ENCODE peak calls at places on chromosomes 4 and X, in nine cellular contexts. Z is NB4, U is endothelial cell of umbilical vein, W is tibial artery, G is PC-3, O is RWPE2, E is glutamatergic neuron, Q is B cell, H is Calu3. A is an unnamed sample.

GRCh38 chr4:34279011-34279410 is 1965.3 kb downstream of the ARAP2 start:
- DNase-seq in H (no peak), Z (no peak), E (no peak), W (no peak), O (no peak), Q (no peak), U (no peak), G (no peak), A (no peak)

GRCh38 chrX:683572-683971 is 53.0 kb downstream of the SHOX start:
- DNase-seq in W (no peak), Q (no peak), O (no peak), G (no peak), U (no peak), Z (no peak), E (no peak), H (no peak), A (no peak)

GRCh38 chrX:54695816-54696487 is 102.1 kb downstream of the ITIH6 start:
- DNase-seq in Z (no peak), Q (peak), E (no peak), O (no peak), W (no peak), U (no peak), G (peak), H (no peak), A (peak)

GRCh38 chr4:22607382-22607781 is 85.4 kb upstream of the GBA3 start:
- DNase-seq in G (peak), E (peak), Z (peak), W (no peak), U (peak), H (peak), Q (no peak), O (no peak), A (peak)

GRCh38 chr4:141486375-141486997 is 149.9 kb upstream of the IL15 start:
- DNase-seq in O (peak), H (no peak), E (no peak), W (no peak), Z (no peak), Q (no peak), G (peak), U (no peak), A (no peak)

GRCh38 chr4:42985971-42986370 is 93.5 kb downstream of the GRXCR1 start:
- DNase-seq in E (no peak), W (no peak), H (no peak), O (no peak), G (no peak), U (no peak), Q (no peak), Z (no peak), A (no peak)

GRCh38 chr4:82948647-82949204 is 48.2 kb downstream of the THAP9 start:
- DNase-seq in U (peak), E (no peak), Q (no peak), G (peak), O (no peak), H (no peak), W (no peak), Z (no peak), A (no peak)

GRCh38 chr4:177251237-177251636 is 58.4 kb upstream of the NEIL3 start:
- DNase-seq in G (no peak), Q (no peak), O (no peak), H (no peak), U (no peak), Z (peak), E (no peak), W (no peak), A (no peak)

GRCh38 chrX:11159149-11159548 is 48.0 kb downstream of the HCCS start:
- DNase-seq in W (no peak), O (no peak), G (no peak), Q (no peak), Z (no peak), U (no peak), E (no peak), H (no peak), A (no peak)

GRCh38 chrX:121389976-121390709 is 342.7 kb downstream of the GLUD2 start:
- DNase-seq in G (peak), W (no peak), U (no peak), O (no peak), H (peak), E (no peak), Q (no peak), Z (no peak), A (no peak)

GRCh38 chr4:86926428-86927086 is 8.3 kb upstream of the AFF1 start:
- DNase-seq in W (no peak), Q (no peak), Z (no peak), G (peak), H (no peak), E (no peak), U (no peak), O (no peak), A (no peak)

GRCh38 chrX:45681891-45682290 is 481.2 kb upstream of the DIPK2B start:
- DNase-seq in U (no peak), Q (no peak), W (no peak), H (no peak), O (no peak), E (no peak), Z (no peak), G (no peak), A (no peak)

GRCh38 chr4:186472948-186473347 is 82.4 kb downstream of the MTNR1A start:
- DNase-seq in Z (peak), E (no peak), H (no peak), U (no peak), G (peak), O (no peak), Q (no peak), W (no peak), A (no peak)

GRCh38 chr4:52904421-52904820 is 42.3 kb downstream of the RASL11B start:
- DNase-seq in E (no peak), G (no peak), U (no peak), Z (no peak), O (no peak), W (no peak), H (no peak), Q (no peak), A (no peak)

GRCh38 chr4:6516762-6517161 is 44.3 kb upstream of the PPP2R2C start:
- DNase-seq in H (no peak), Q (no peak), U (no peak), Z (no peak), E (no peak), O (no peak), W (no peak), G (no peak), A (no peak)

GRCh38 chrX:150833454-150834056 is 64.9 kb downstream of the CD99L2 start:
- DNase-seq in E (no peak), O (no peak), G (no peak), Z (peak), U (no peak), Q (no peak), W (no peak), H (no peak), A (no peak)

GRCh38 chr4:37243722-37244582 is 591 bp upstream of the NWD2 start:
- DNase-seq in Z (no peak), Q (no peak), O (no peak), U (no peak), G (no peak), H (peak), E (peak), W (no peak), A (peak)

GRCh38 chr4:61428950-61429349 is 228.8 kb downstream of the ADGRL3 start:
- DNase-seq in E (no peak), Z (no peak), Q (no peak), H (no peak), W (no peak), O (no peak), G (peak), U (no peak), A (no peak)

GRCh38 chr4:6354119-6354518 is 84.5 kb downstream of the WFS1 start:
- DNase-seq in W (no peak), O (no peak), G (no peak), E (peak), H (no peak), Z (peak), U (no peak), Q (no peak), A (no peak)

GRCh38 chr4:182835006-182835740 is 82.0 kb downstream of the DCTD start:
- DNase-seq in E (no peak), U (no peak), H (no peak), G (no peak), W (no peak), O (no peak), Q (no peak), Z (no peak), A (no peak)

GRCh38 chr4:52019941-52020657 is at the start of gene LRRC66:
- DNase-seq in Q (no peak), G (peak), O (no peak), E (no peak), H (peak), U (peak), Z (no peak), W (no peak), A (no peak)

GRCh38 chr4:101218346-101218745 is 129.0 kb downstream of the PPP3CA start:
- DNase-seq in G (no peak), Q (no peak), O (no peak), E (no peak), W (no peak), Z (no peak), U (peak), H (no peak), A (no peak)

GRCh38 chrX:12977761-12978204 is 2.9 kb downstream of the TMSB4X start:
- DNase-seq in Q (no peak), Z (no peak), E (no peak), W (no peak), U (no peak), O (no peak), H (no peak), G (no peak), A (no peak)

GRCh38 chrX:153305941-153306464 is 15.6 kb downstream of the PNMA6F start:
- DNase-seq in W (no peak), Z (no peak), O (no peak), E (no peak), U (no peak), Q (no peak), H (no peak), G (peak), A (no peak)

GRCh38 chr4:107147864-107148263 is 111.8 kb upstream of the DKK2 start:
- DNase-seq in Z (no peak), W (no peak), Q (no peak), H (no peak), G (no peak), E (no peak), U (no peak), O (no peak), A (no peak)

GRCh38 chr4:166017804-166018203 is 144.8 kb downstream of the TLL1 start:
- DNase-seq in Q (no peak), Z (no peak), E (no peak), H (no peak), O (no peak), W (no peak), U (no peak), G (peak), A (no peak)

GRCh38 chr4:78556655-78557054 is 5.1 kb downstream of the ANXA3 start:
- DNase-seq in W (no peak), H (no peak), G (peak), Z (no peak), O (no peak), Q (no peak), E (no peak), U (no peak), A (no peak)

GRCh38 chr4:68905598-68906237 is 45.9 kb downstream of the UGT2A3 start:
- DNase-seq in U (no peak), Q (no peak), G (peak), O (no peak), E (no peak), Z (no peak), H (peak), W (no peak), A (no peak)

GRCh38 chrX:153598541-153599191 is at the start of gene CCNQ:
- DNase-seq in Q (peak), E (peak), G (peak), H (peak), U (peak), Z (peak), O (no peak), W (no peak), A (peak)

GRCh38 chr4:12120968-12121367 is 692.3 kb upstream of the HS3ST1 start:
- DNase-seq in H (no peak), U (no peak), W (no peak), O (no peak), G (no peak), Z (no peak), Q (no peak), E (no peak), A (no peak)

GRCh38 chr4:169492436-169493163 is 119.8 kb downstream of the NEK1 start:
- DNase-seq in O (no peak), H (peak), G (peak), U (peak), E (peak), Z (peak), Q (peak), W (no peak), A (peak)

GRCh38 chr4:74056114-74056857 is 17.8 kb upstream of the CXCL3 start:
- DNase-seq in Z (peak), E (no peak), H (no peak), W (no peak), O (no peak), U (no peak), G (peak), Q (no peak), A (no peak)
- TF ChIP-seq CTCF in Z (peak), E (no peak), H (no peak), W (no peak), O (no peak), U (no peak), G (peak), Q (no peak), A (no peak)

GRCh38 chr4:3401436-3402171 is 40.2 kb upstream of the HGFAC start:
- DNase-seq in E (no peak), H (no peak), O (no peak), Q (no peak), U (no peak), Z (no peak), W (no peak), G (peak), A (no peak)

GRCh38 chr4:3402409-3403103 is 39.2 kb upstream of the HGFAC start:
- DNase-seq in H (no peak), Q (no peak), U (no peak), E (no peak), G (no peak), O (no peak), Z (no peak), W (peak), A (no peak)

GRCh38 chr4:3397128-3397527 is 44.6 kb upstream of the HGFAC start:
- DNase-seq in Q (no peak), Z (no peak), E (no peak), O (no peak), G (no peak), H (no peak), U (no peak), W (no peak), A (no peak)

GRCh38 chr4:3396611-3397010 is 45.2 kb upstream of the HGFAC start:
- DNase-seq in E (no peak), Q (no peak), U (no peak), W (no peak), Z (no peak), O (no peak), G (no peak), H (no peak), A (no peak)

GRCh38 chr4:3399277-3400194 is 42.2 kb upstream of the HGFAC start:
- DNase-seq in G (peak), E (no peak), Z (peak), Q (no peak), H (no peak), O (no peak), U (peak), W (peak), A (no peak)
- TF ChIP-seq CTCF in G (peak), E (no peak), Z (peak), Q (no peak), H (no peak), O (peak), U (peak), W (peak), A (no peak)

GRCh38 chrX:23783569-23784486 is 855 bp downstream of the SAT1 start:
- DNase-seq in E (no peak), H (no peak), U (peak), O (no peak), G (peak), Z (peak), W (no peak), Q (no peak), A (no peak)

GRCh38 chrX:23776363-23776762 is 6.6 kb upstream of the SAT1 start:
- DNase-seq in U (no peak), W (no peak), O (no peak), G (no peak), Q (no peak), E (no peak), H (no peak), Z (no peak), A (no peak)

GRCh38 chrX:23782863-23783568 is at the start of gene SAT1:
- DNase-seq in G (peak), H (peak), O (peak), E (peak), W (peak), U (peak), Z (peak), Q (peak), A (peak)

GRCh38 chrX:23782455-23782854 is 518 bp upstream of the SAT1 start:
- DNase-seq in Z (no peak), E (no peak), H (no peak), G (peak), O (no peak), U (no peak), W (no peak), Q (no peak), A (no peak)

DNA sequence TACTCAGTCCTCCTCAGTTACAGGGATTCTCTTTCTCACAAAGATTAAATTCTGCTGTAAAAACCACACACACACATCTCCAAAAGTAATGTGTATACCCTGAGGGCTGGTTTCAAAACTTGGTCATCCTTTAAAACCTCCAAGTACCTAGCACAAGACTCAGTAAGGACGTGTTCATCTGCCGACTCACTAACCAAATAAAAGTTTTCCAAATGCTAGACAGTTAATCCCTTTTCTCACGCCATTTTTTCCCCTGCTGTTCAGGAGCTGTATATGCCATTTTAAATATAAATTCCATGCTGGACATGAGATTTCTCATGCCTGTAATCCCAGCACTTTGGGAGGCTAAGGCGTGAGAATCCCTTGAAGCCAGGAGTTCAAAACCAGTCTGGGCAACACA is 3.9 kb upstream of the SAT1 start:
- DNase-seq in Z (no peak), Q (no peak), H (no peak), W (no peak), G (peak), O (no peak), E (no peak), U (peak), A (no peak)
- TF ChIP-seq CTCF in Z (no peak), Q (no peak), H (no peak), W (no peak), G (peak), O (peak), E (no peak), U (no peak), A (no peak)

GRCh38 chrX:19332983-19333382 is 10.7 kb upstream of the PDHA1 start:
- DNase-seq in W (peak), U (no peak), E (no peak), Z (no peak), O (no peak), G (no peak), Q (no peak), H (no peak), A (no peak)

DNA sequence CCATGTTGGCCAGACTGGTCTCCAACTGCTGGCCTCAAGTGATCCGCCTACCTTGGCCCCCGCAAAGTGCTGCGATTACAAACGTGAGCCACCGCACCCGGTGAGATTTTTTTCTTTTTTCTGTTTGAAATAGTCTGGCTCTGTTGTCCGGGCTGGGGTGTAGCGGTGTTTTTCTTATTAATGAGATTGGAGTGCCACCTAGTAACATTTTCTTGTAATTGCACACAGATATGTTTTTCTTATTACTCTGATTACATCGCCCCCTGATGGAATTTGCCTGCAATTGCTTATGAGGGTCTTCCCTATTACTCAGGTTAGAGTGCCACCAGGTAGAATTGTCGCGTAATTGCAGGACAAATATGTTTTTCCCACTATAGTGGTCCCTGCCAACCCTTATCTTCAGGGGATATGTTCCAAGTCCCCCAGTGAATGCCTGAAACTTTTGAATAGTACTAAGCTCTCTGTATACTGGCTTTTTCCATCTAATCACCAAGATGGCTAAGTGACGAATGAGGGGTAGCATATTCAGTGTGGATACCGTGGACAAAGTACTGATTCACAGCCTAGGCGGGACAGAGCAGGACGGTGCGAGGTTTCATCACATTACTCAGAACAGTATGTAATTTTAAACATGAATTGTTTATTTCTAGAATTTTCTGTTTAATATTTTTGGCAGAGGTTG is 8.6 kb upstream of the PDHA1 start:
- DNase-seq in U (peak), E (peak), G (peak), O (no peak), H (no peak), Q (peak), Z (peak), W (no peak), A (peak)
- TF ChIP-seq CTCF in U (peak), E (peak), G (peak), O (no peak), H (no peak), Q (peak), Z (peak), W (no peak), A (no peak)

DNA sequence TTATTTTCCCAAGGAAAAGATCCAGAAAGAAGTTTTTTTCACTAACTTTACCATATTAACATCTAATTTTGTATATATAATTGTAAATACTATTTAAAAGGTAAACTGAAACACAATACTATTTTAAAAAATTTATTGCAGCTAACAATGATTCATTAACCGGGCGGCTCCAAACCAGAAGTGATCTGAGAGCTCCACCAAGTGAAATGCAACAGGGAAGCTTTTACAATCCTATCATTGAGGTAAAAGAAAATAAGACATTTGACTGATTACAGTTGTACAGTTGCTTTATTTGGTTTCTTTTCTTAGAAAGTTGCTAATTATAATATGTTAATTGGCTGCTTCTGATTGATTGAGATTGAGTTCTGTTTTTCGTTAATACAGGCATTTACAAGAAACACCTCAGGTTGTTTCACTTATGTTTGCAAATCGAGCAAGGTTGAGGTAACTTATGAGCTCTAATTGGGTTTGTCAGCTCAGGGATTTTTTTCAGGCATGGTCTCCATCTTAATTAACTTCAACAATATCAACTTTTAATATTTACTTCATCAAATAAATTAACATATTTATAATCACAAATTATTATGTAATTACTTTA is 220.2 kb upstream of the UGT8 start:
- DNase-seq in O (no peak), Q (no peak), H (peak), Z (no peak), E (no peak), W (no peak), U (peak), G (peak), A (no peak)
- TF ChIP-seq CTCF in O (peak), Q (no peak), H (no peak), Z (no peak), E (no peak), W (peak), U (no peak), G (peak), A (no peak)

DNA sequence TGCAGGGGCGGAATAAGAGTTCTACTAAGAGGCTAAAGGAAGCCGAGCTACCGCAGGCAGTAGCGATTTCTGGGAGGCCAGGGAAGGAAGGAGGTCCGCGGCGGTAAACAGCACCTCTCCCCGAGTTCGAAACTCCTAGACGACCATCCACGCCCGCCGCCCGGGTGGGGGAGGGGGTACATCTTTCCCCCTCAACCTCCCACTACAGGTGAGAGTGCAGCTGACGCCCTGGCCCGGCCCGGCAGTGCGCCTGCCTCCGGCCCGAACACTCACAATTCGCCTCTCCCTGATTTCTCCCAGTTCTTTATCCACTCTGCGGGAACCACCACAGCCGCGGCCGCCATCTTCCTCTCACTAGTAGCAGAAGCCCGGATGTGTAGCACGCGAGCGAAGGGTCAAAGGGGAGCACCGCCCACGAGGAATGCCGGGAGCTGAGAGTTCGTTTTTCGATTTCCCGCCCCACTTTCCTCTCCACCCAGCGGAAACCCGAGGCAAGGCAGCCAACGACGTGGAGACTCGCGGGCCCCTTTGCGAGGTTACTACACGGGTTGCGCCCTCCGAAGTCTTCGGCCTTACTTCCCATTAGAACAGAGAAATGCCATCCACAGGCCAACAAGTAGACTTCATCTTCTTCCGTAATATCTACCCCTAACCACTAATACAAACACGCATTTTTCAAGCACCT is at the start of gene THOC2:
- DNase-seq in O (peak), H (peak), W (peak), E (peak), U (peak), Q (peak), G (peak), Z (peak), A (peak)
- TF ChIP-seq CTCF in O (peak), H (no peak), W (peak), E (peak), U (no peak), Q (no peak), G (peak), Z (no peak), A (no peak)

A was measured in GM20000.